ENCODE peak calls at places on chromosome 21, in four cellular contexts. S is stomach, M is lower leg skin, P is HL-60. Q is an unnamed sample.

GRCh38 chr21:34889537-34890257 is 159.4 kb downstream of the RUNX1 start:
- DNase-seq in S (peak; percentile 86), M (peak; percentile 52), P (peak; percentile 72), Q (no peak)

GRCh38 chr21:41726970-41727783 is 39.7 kb downstream of the RIPK4 start:
- DNase-seq in S (peak; percentile 62), M (peak; percentile 76), P (no peak), Q (no peak)

GRCh38 chr21:26171310-26172100 is 935 bp upstream of the APP start:
- DNase-seq in S (no peak), M (no peak), P (no peak), Q (no peak)

GRCh38 chr21:27631471-27631870 is 664.6 kb upstream of the ADAMTS5 start:
- DNase-seq in S (no peak), M (no peak), P (no peak), Q (no peak)

GRCh38 chr21:15667824-15668223 is 62.0 kb upstream of the USP25 start:
- DNase-seq in S (no peak), M (no peak), P (no peak), Q (no peak)

GRCh38 chr21:43935711-43936110 is 70.7 kb downstream of the AGPAT3 start:
- DNase-seq in S (peak; percentile 65), M (no peak), P (no peak), Q (no peak)

GRCh38 chr21:32185726-32186125 is 93.1 kb downstream of the MIS18A start:
- DNase-seq in S (no peak), M (no peak), P (no peak), Q (no peak)

GRCh38 chr21:15682182-15682895 is 47.4 kb upstream of the USP25 start:
- DNase-seq in S (no peak), M (no peak), P (peak; percentile 89), Q (no peak)

GRCh38 chr21:32389337-32390015 is 3.3 kb downstream of the URB1 start:
- DNase-seq in S (no peak), M (no peak), P (no peak), Q (no peak)

GRCh38 chr21:44294391-44295162 is 5.3 kb upstream of the PFKL start:
- DNase-seq in S (peak; percentile 34), M (no peak), P (no peak), Q (peak; percentile 42)

GRCh38 chr21:44751799-44752636 is 40.6 kb upstream of the TSPEAR start:
- DNase-seq in S (no peak), M (no peak), P (no peak), Q (no peak)

GRCh38 chr21:44814498-44815023 is 3.3 kb downstream of the SUMO3 start:
- DNase-seq in S (no peak), M (no peak), P (no peak), Q (no peak)

GRCh38 chr21:20639026-20639425 is 359.2 kb upstream of the NCAM2 start:
- DNase-seq in S (no peak), M (no peak), P (no peak), Q (no peak)

GRCh38 chr21:23921670-23922418 is 1685.4 kb downstream of the MRPL39 start:
- DNase-seq in S (no peak), M (no peak), P (no peak), Q (no peak)

GRCh38 chr21:26943916-26944315 is 23.0 kb downstream of the ADAMTS5 start:
- DNase-seq in S (no peak), M (no peak), P (no peak), Q (no peak)

GRCh38 chr21:44285547-44285992 is at the start of gene AIRE:
- DNase-seq in S (no peak), M (no peak), P (no peak), Q (no peak)

GRCh38 chr21:44024895-44025353 is 12.8 kb downstream of the TRAPPC10 start:
- DNase-seq in S (no peak), M (peak; percentile 55), P (peak; percentile 54), Q (no peak)

GRCh38 chr21:31781737-31782136 is 49.8 kb upstream of the SCAF4 start:
- DNase-seq in S (no peak), M (peak; percentile 57), P (no peak), Q (no peak)

GRCh38 chr21:21148009-21148408 is 149.8 kb downstream of the NCAM2 start:
- DNase-seq in S (no peak), M (no peak), P (no peak), Q (no peak)

GRCh38 chr21:26169611-26170470 is 729 bp downstream of the APP start:
- DNase-seq in S (peak; percentile 62), M (peak; percentile 53), P (no peak), Q (no peak)

GRCh38 chr21:16792155-16792554 is 720.7 kb upstream of the CXADR start:
- DNase-seq in S (no peak), M (peak; percentile 15), P (no peak), Q (no peak)

GRCh38 chr21:34845521-34846213 is 176.9 kb downstream of the CLIC6 start:
- DNase-seq in S (peak; percentile 82), M (no peak), P (no peak), Q (no peak)

GRCh38 chr21:34583926-34584563 is 30.9 kb downstream of the RCAN1 start:
- DNase-seq in S (no peak), M (no peak), P (no peak), Q (no peak)

GRCh38 chr21:26377111-26377694 is 195.9 kb downstream of the CYYR1 start:
- DNase-seq in S (no peak), M (no peak), P (no peak), Q (no peak)

GRCh38 chr21:14675774-14676530 is 129.8 kb upstream of the SAMSN1 start:
- DNase-seq in S (no peak), M (peak; percentile 16), P (no peak), Q (no peak)

GRCh38 chr21:43919871-43920801 is 55.1 kb downstream of the AGPAT3 start:
- DNase-seq in S (no peak), M (no peak), P (no peak), Q (no peak)

GRCh38 chr21:43924421-43925095 is 59.5 kb downstream of the AGPAT3 start:
- DNase-seq in S (no peak), M (no peak), P (no peak), Q (no peak)

GRCh38 chr21:44817914-44818635 is at the start of gene SUMO3:
- DNase-seq in S (peak; percentile 86), M (peak; percentile 75), P (peak; percentile 77), Q (peak; percentile 62)

GRCh38 chr21:31731112-31731801 is 661 bp downstream of the SCAF4 start:
- DNase-seq in S (peak; percentile 40), M (peak; percentile 37), P (no peak), Q (peak; percentile 29)

GRCh38 chr21:25464275-25464674 is 143.0 kb downstream of the MRPL39 start:
- DNase-seq in S (no peak), M (no peak), P (no peak), Q (no peak)

GRCh38 chr21:37430184-37430821 is 63.7 kb downstream of the DYRK1A start:
- DNase-seq in S (no peak), M (peak; percentile 28), P (no peak), Q (no peak)

GRCh38 chr21:16308269-16308668 is 578.5 kb downstream of the USP25 start:
- DNase-seq in S (no peak), M (no peak), P (no peak), Q (no peak)

GRCh38 chr21:34509151-34509550 is 2.9 kb downstream of the KCNE1 start:
- DNase-seq in S (no peak), M (no peak), P (no peak), Q (no peak)

DNA sequence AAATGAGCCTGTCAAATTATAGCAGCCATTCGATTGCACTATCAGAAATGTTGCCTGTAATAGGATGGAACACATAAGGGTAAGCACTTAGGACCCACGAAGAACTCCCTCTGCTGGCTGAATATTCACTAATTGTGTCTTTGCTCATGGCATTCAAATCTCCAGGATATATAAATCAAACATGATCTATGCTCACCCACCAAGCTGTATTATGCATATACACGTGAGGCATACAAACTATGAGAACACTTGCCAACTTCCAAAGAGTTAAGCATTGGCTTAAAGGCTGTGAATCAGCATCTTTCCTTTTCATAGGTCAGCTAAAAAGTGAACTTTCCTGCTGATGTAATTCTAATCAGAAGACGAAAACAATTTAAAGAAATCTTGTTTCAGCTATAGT is 34.5 kb downstream of the TMPRSS15 start:
- DNase-seq in S (no peak), M (no peak), P (no peak), Q (no peak)
- TF ChIP-seq CTCF in S (no peak), M (no peak), P (peak; percentile 8), Q (no peak)

DNA sequence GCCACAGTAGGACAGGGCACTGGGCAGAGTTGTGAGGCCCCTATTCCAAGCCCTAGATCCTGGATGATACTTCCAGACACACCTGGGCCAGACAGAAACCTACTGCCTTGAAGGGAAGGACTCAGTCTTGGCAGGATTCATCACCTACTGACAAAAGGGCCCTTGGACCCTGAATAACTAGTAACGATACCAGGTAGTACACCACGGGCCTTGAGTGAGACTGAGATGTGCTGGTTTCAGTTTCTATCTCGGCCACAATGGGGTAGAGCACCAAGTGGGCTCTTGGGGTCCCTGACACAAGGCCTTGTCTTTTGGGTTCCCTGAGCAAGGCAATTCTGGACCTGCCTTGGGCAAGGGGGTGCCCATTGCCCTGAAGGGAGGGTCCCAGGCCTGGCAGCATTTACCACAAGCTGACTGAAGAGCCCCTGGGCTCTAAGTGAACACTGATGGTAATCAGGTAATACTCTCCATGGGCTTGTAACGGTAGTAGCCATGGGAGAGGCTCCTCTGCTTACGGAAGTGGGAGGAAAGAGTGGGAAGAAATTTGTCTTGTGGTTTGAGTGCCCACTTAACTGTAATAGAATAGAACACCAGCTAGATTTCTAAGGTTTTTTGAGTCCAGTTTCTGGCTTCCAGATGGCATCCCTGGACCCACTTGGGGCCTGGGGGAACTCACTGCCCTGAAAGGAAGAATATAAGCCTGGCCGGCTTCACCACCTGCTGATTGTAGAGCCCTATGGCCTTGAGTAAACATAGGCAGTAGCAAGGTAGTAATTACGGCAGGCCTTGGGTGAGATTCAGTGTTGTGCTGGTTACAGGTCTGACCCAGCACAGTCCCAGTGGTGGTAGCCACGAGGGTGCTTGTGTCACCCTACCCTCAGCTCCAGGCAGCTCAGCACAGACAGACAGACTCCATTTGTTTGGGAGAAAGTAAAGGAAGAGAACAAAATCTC is 58.5 kb downstream of the WDR4 start:
- DNase-seq in S (peak; percentile 46), M (no peak), P (no peak), Q (no peak)
- TF ChIP-seq CTCF in S (peak; percentile 24), M (no peak), P (no peak), Q (no peak)

DNA sequence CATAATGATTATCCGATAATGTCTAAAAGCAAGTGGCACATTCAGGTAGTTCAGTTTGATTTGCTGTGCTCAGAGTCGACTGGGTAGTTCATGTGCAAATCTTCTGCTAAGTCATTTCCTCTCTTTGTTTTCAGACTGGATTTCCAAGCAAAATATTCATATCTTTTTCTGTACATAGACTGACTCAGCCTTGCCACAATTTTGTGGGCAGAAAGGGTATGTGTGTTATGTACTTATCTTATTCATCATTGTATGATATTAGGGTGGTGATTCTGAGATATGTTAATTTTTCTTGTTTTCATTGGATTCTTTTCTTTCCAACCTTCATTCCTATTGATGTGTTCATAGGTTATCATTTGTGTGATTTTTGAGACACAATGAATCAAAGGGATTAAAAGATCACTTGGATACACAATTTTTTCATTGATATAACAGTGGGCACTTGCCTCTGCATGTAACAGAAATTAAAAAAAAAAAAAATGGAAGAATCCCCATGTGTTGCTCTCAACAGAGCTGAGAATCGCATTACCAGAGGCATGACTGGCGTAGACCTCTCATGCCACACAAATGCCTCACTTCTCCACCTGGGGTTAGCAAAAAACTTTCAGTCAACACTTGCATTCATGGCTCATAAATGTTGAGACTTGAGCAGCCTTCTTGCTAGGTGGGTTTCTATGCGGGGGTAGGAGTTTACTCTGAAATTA is 355.5 kb downstream of the LTN1 start:
- DNase-seq in S (no peak), M (no peak), P (no peak), Q (no peak)
- TF ChIP-seq CTCF in S (no peak), M (no peak), P (no peak), Q (no peak)

DNA sequence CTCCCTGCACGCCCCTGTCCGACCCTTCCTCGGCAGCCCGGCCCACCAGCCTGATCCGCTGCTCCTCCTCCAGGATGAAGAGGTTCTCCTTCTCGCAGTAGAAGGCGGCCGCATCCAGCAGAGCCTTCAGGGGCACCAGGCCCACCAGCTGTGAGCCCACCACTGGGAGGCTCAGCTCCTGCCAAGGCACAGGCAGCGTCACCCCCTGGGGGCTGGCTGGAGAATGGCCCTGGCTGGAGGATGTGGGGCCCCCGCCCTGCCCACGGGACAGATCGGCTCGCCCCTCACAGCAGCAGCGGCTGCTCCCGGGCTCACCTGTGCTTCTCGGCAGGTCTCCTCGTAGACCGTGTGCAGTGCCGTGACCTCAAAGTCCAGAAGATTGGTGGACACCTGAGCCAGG is 5.3 kb downstream of the FTCD start:
- DNase-seq in S (no peak), M (no peak), P (no peak), Q (no peak)
- TF ChIP-seq CTCF in S (no peak), M (no peak), P (no peak), Q (no peak)